ENCODE peak calls at places on chromosomes 5 and 9, in five cellular contexts. One of them, this sample, is unnamed.

GRCh38 chr5:136424835-136425694 is 59.7 kb upstream of the TRPC7 start:
- DNase-seq in nephron progenitor cell: peak
- DNase-seq in neural crest cell: peak
- DNase-seq in AG09319: no peak
- DNase-seq in adrenal gland: peak
- DNase-seq in this sample: no peak

GRCh38 chr5:10319202-10319851 is 11.6 kb upstream of the CMBL start:
- DNase-seq in neural crest cell: no peak
- DNase-seq in adrenal gland: peak
- DNase-seq in AG09319: no peak
- DNase-seq in nephron progenitor cell: no peak
- DNase-seq in this sample: no peak

GRCh38 chr9:13758876-13759275 is 479.4 kb upstream of the MPDZ start:
- DNase-seq in AG09319: no peak
- DNase-seq in neural crest cell: no peak
- DNase-seq in adrenal gland: no peak
- DNase-seq in nephron progenitor cell: peak
- DNase-seq in this sample: no peak

GRCh38 chr5:178438746-178439260 is 151.4 kb downstream of the COL23A1 start:
- DNase-seq in AG09319: no peak
- DNase-seq in neural crest cell: no peak
- DNase-seq in nephron progenitor cell: no peak
- DNase-seq in adrenal gland: no peak
- DNase-seq in this sample: no peak

GRCh38 chr5:74516217-74516636 is 124.3 kb downstream of the ENC1 start:
- DNase-seq in neural crest cell: no peak
- DNase-seq in adrenal gland: no peak
- DNase-seq in AG09319: no peak
- DNase-seq in nephron progenitor cell: no peak
- DNase-seq in this sample: no peak

GRCh38 chr5:76556511-76557221 is 66.5 kb downstream of the F2RL2 start:
- DNase-seq in nephron progenitor cell: no peak
- DNase-seq in AG09319: no peak
- DNase-seq in neural crest cell: no peak
- DNase-seq in adrenal gland: no peak
- DNase-seq in this sample: no peak

GRCh38 chr9:5375091-5375490 is 35.4 kb upstream of the RLN1 start:
- DNase-seq in neural crest cell: no peak
- DNase-seq in AG09319: no peak
- DNase-seq in nephron progenitor cell: no peak
- DNase-seq in adrenal gland: no peak
- DNase-seq in this sample: no peak

GRCh38 chr5:146196459-146197048 is 6.9 kb upstream of the RBM27 start:
- DNase-seq in AG09319: no peak
- DNase-seq in neural crest cell: no peak
- DNase-seq in adrenal gland: no peak
- DNase-seq in nephron progenitor cell: no peak
- DNase-seq in this sample: no peak

GRCh38 chr9:76691761-76692313 is 72.4 kb upstream of the PCA3 start:
- DNase-seq in AG09319: no peak
- DNase-seq in nephron progenitor cell: peak
- DNase-seq in neural crest cell: no peak
- DNase-seq in adrenal gland: no peak
- DNase-seq in this sample: no peak

GRCh38 chr9:127506814-127507750 is 55.8 kb downstream of the LRSAM1 start:
- DNase-seq in AG09319: no peak
- DNase-seq in nephron progenitor cell: no peak
- DNase-seq in neural crest cell: no peak
- DNase-seq in adrenal gland: no peak
- DNase-seq in this sample: no peak

GRCh38 chr5:42361321-42361688 is 61.9 kb upstream of the GHR start:
- DNase-seq in AG09319: no peak
- DNase-seq in adrenal gland: no peak
- DNase-seq in neural crest cell: no peak
- DNase-seq in nephron progenitor cell: no peak
- DNase-seq in this sample: no peak

GRCh38 chr9:113669523-113670115 is 206.1 kb downstream of the RGS3 start:
- DNase-seq in neural crest cell: no peak
- DNase-seq in AG09319: peak
- DNase-seq in adrenal gland: no peak
- DNase-seq in nephron progenitor cell: no peak
- DNase-seq in this sample: no peak

GRCh38 chr5:178333821-178334481 is 101.3 kb upstream of the PHYKPL start:
- DNase-seq in nephron progenitor cell: no peak
- DNase-seq in AG09319: no peak
- DNase-seq in neural crest cell: no peak
- DNase-seq in adrenal gland: no peak
- DNase-seq in this sample: no peak

GRCh38 chr5:69454460-69455249 is 37.9 kb upstream of the OCLN start:
- DNase-seq in AG09319: no peak
- DNase-seq in neural crest cell: no peak
- DNase-seq in adrenal gland: no peak
- DNase-seq in nephron progenitor cell: no peak
- DNase-seq in this sample: no peak

GRCh38 chr9:68974431-68974830 is 39.5 kb downstream of the PRKACG start:
- DNase-seq in adrenal gland: no peak
- DNase-seq in AG09319: no peak
- DNase-seq in neural crest cell: no peak
- DNase-seq in nephron progenitor cell: no peak
- DNase-seq in this sample: no peak

GRCh38 chr9:127252405-127253093 is 12.0 kb upstream of the GARNL3 start:
- DNase-seq in AG09319: no peak
- DNase-seq in adrenal gland: no peak
- DNase-seq in nephron progenitor cell: no peak
- DNase-seq in neural crest cell: no peak
- DNase-seq in this sample: no peak

GRCh38 chr5:158543539-158544387 is 556.0 kb downstream of the EBF1 start:
- DNase-seq in nephron progenitor cell: no peak
- DNase-seq in AG09319: peak
- DNase-seq in neural crest cell: no peak
- DNase-seq in adrenal gland: no peak
- DNase-seq in this sample: no peak

GRCh38 chr9:4970970-4971641 is 14.0 kb upstream of the JAK2 start:
- DNase-seq in neural crest cell: no peak
- DNase-seq in nephron progenitor cell: no peak
- DNase-seq in AG09319: no peak
- DNase-seq in adrenal gland: no peak
- DNase-seq in this sample: no peak

GRCh38 chr9:132249690-132250089 is 87.8 kb downstream of the NTNG2 start:
- DNase-seq in nephron progenitor cell: no peak
- DNase-seq in neural crest cell: no peak
- DNase-seq in AG09319: no peak
- DNase-seq in adrenal gland: no peak
- DNase-seq in this sample: no peak

GRCh38 chr9:130288926-130289705 is 23.6 kb downstream of the HMCN2 start:
- DNase-seq in adrenal gland: no peak
- DNase-seq in neural crest cell: no peak
- DNase-seq in nephron progenitor cell: no peak
- DNase-seq in AG09319: no peak
- DNase-seq in this sample: no peak

GRCh38 chr5:72841756-72842535 is 25.5 kb downstream of the TNPO1 start:
- DNase-seq in neural crest cell: no peak
- DNase-seq in adrenal gland: no peak
- DNase-seq in AG09319: no peak
- DNase-seq in nephron progenitor cell: no peak
- DNase-seq in this sample: no peak

GRCh38 chr5:173691931-173692330 is 75.5 kb upstream of the BOD1 start:
- DNase-seq in adrenal gland: no peak
- DNase-seq in nephron progenitor cell: no peak
- DNase-seq in neural crest cell: no peak
- DNase-seq in AG09319: no peak
- DNase-seq in this sample: no peak

GRCh38 chr5:173686950-173687349 is 70.5 kb upstream of the BOD1 start:
- DNase-seq in AG09319: no peak
- DNase-seq in nephron progenitor cell: no peak
- DNase-seq in adrenal gland: no peak
- DNase-seq in neural crest cell: no peak
- DNase-seq in this sample: no peak

GRCh38 chr5:173689171-173689676 is 72.8 kb upstream of the BOD1 start:
- DNase-seq in nephron progenitor cell: no peak
- DNase-seq in AG09319: no peak
- DNase-seq in neural crest cell: peak
- DNase-seq in adrenal gland: no peak
- DNase-seq in this sample: no peak

GRCh38 chr5:173688708-173689107 is 72.3 kb upstream of the BOD1 start:
- DNase-seq in AG09319: no peak
- DNase-seq in neural crest cell: no peak
- DNase-seq in nephron progenitor cell: no peak
- DNase-seq in adrenal gland: no peak
- DNase-seq in this sample: no peak

DNA sequence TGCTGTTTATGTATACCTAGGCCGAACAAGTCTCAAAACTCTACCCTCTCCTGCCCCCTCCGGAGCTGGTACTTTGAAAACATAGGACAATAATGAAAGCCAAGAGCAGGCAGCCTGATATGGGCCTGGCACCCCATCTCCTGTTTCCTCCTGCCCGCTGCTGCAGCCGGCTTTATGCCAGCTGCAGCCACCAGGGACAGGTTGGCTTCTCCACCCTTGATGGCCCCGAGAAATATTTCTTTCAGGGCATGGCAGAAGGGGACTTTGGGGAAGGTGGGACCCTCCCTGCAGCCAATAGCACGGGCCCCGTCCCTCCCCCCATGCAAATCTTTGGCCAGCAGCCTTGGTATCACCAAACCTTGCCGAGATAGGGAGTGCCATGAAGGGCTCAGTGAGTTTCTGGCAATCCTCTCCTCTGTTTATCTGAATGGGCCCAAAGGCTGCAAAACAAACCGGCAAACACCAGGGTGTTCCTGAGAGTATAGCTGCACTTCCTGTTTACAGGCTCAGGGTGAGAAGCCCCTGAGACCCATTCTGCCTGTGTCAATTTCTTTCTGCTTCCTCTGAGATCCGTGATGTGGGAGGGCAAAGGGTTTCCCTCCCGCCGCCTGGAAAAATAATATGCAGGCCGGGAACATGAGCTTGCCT is 73.4 kb upstream of the BOD1 start:
- DNase-seq in neural crest cell: no peak
- DNase-seq in AG09319: no peak
- DNase-seq in adrenal gland: no peak
- DNase-seq in nephron progenitor cell: no peak
- DNase-seq in this sample: no peak
- TF ChIP-seq CTCF in neural crest cell: peak
- TF ChIP-seq CTCF in AG09319: no peak
- TF ChIP-seq CTCF in adrenal gland: no peak
- TF ChIP-seq CTCF in nephron progenitor cell: no peak
- TF ChIP-seq CTCF in this sample: no peak

GRCh38 chr5:78638973-78639669 is 9.5 kb downstream of the LHFPL2 start:
- DNase-seq in nephron progenitor cell: no peak
- DNase-seq in AG09319: no peak
- DNase-seq in neural crest cell: no peak
- DNase-seq in adrenal gland: no peak
- DNase-seq in this sample: no peak

GRCh38 chr5:78642701-78643100 is 5.9 kb downstream of the LHFPL2 start:
- DNase-seq in nephron progenitor cell: no peak
- DNase-seq in AG09319: no peak
- DNase-seq in neural crest cell: no peak
- DNase-seq in adrenal gland: no peak
- DNase-seq in this sample: no peak

GRCh38 chr5:78641060-78641474 is 7.5 kb downstream of the LHFPL2 start:
- DNase-seq in AG09319: no peak
- DNase-seq in neural crest cell: no peak
- DNase-seq in nephron progenitor cell: no peak
- DNase-seq in adrenal gland: no peak
- DNase-seq in this sample: no peak

GRCh38 chr5:78639811-78640210 is 8.8 kb downstream of the LHFPL2 start:
- DNase-seq in adrenal gland: no peak
- DNase-seq in neural crest cell: no peak
- DNase-seq in AG09319: no peak
- DNase-seq in nephron progenitor cell: no peak
- DNase-seq in this sample: no peak

DNA sequence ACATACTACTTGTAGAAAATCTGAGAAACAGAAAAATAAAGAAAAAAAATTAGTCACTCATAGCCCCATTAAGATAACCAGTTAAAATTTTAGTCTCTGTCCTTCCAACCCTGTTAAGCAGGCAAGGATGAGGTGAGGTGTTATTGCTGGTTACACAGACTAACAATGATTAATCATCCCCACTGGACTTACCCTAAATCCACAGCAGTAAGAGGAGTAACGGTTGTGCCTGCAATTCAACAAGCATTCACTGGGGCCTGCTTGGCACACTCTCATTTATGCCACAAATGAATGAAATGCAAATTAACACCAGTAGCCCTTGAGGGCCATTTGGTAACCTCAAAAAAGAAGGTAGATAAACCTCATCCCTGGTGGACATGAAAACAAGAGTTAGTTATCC is 8.0 kb downstream of the LHFPL2 start:
- DNase-seq in adrenal gland: no peak
- DNase-seq in nephron progenitor cell: no peak
- DNase-seq in neural crest cell: no peak
- DNase-seq in AG09319: no peak
- DNase-seq in this sample: no peak
- TF ChIP-seq CTCF in adrenal gland: no peak
- TF ChIP-seq CTCF in nephron progenitor cell: no peak
- TF ChIP-seq CTCF in neural crest cell: no peak
- TF ChIP-seq CTCF in AG09319: no peak
- TF ChIP-seq CTCF in this sample: no peak

DNA sequence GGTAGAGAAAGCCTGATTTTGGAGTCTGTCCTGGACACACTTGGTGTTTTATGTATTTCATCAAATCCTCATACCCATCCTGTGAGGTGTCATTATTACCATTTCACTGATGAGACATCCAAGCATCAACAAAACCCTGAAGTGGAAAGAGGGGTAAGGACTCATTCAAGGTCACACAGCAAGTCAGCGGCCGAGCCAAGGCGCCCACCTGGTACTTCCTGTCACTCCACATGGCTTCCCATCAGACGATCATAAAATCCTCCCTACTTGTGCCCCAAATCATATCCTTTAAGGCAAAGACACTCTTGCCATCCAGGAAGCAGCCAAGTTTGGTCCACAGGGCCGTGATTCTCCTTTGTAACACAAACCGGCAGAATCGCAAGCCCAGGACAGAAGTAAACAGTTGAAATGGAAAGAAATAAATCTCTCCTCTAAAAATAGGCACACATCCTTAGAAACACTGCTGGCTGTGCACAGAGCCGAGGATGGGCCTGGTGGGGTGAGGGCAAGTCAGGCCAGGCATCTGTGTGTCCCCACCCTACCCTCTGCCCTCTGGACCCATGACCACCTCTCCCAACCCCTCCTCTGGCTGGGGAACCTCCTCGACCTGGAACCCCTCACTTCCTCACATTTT is 30.4 kb downstream of the TMOD1 start:
- DNase-seq in neural crest cell: no peak
- DNase-seq in AG09319: no peak
- DNase-seq in nephron progenitor cell: no peak
- DNase-seq in adrenal gland: no peak
- DNase-seq in this sample: no peak
- TF ChIP-seq CTCF in neural crest cell: no peak
- TF ChIP-seq CTCF in AG09319: no peak
- TF ChIP-seq CTCF in nephron progenitor cell: no peak
- TF ChIP-seq CTCF in adrenal gland: no peak
- TF ChIP-seq CTCF in this sample: no peak

DNA sequence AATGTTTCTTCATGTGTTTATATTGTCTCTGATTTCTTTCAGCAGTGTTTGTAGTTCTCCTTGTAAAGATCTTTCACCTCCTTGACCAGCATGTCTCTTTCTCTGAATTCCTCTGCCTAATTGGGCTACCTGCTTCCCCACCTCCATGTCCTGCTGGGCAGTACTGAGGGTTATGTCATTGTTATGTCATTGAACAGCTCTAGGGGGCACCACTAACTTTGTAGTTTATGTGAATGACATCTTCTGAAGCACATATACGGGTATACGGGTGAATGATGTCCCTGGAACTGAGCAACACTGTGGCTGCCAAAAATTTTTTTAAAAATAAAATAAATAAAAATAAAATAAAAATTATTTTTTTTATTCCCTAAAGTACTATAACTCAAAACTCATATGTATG is 16.9 kb upstream of the SNCAIP start:
- DNase-seq in adrenal gland: no peak
- DNase-seq in neural crest cell: no peak
- DNase-seq in nephron progenitor cell: no peak
- DNase-seq in AG09319: no peak
- DNase-seq in this sample: no peak
- TF ChIP-seq CTCF in adrenal gland: no peak
- TF ChIP-seq CTCF in neural crest cell: peak
- TF ChIP-seq CTCF in nephron progenitor cell: no peak
- TF ChIP-seq CTCF in AG09319: peak
- TF ChIP-seq CTCF in this sample: no peak